ENCODE peak calls at places on chromosome 11, in four cellular contexts. X is GM23338, O is esophagus squamous epithelium, F is GM23248. R is an unnamed sample.
A peak's percentile ranks its signal among the peaks of the same experiment; 100 is the strongest.

GRCh38 chr11:89381094-89381493 is 110.1 kb downstream of the NOX4 start:
- DNase-seq in O (no peak), F (peak; percentile 93), X (peak; percentile 17), R (peak; percentile 21)

GRCh38 chr11:86116386-86116726 is 47.5 kb upstream of the PICALM start:
- DNase-seq in F (peak; percentile 90), X (no peak), O (no peak), R (no peak)

GRCh38 chr11:33897761-33898403 is 6.0 kb upstream of the LMO2 start:
- DNase-seq in F (peak; percentile 42), X (no peak), O (no peak), R (no peak)

GRCh38 chr11:61004037-61004641 is 32.7 kb downstream of the CD6 start:
- DNase-seq in O (no peak), F (no peak), X (no peak), R (no peak)

GRCh38 chr11:26753738-26754504 is 32.1 kb upstream of the SLC5A12 start:
- DNase-seq in O (no peak), X (peak; percentile 84), F (peak; percentile 83), R (peak; percentile 7)

GRCh38 chr11:65642014-65642671 is 4.2 kb downstream of the SIPA1 start:
- DNase-seq in X (peak; percentile 95), F (no peak), O (no peak), R (no peak)

GRCh38 chr11:26473216-26474194 is 98.6 kb downstream of the MUC15 start:
- DNase-seq in X (no peak), F (no peak), O (no peak), R (no peak)

GRCh38 chr11:12702999-12703453 is 28.8 kb downstream of the TEAD1 start:
- DNase-seq in O (no peak), X (no peak), F (no peak), R (no peak)

GRCh38 chr11:67445515-67445914 is 2.2 kb upstream of the CORO1B start:
- DNase-seq in X (no peak), F (no peak), O (no peak), R (no peak)

GRCh38 chr11:122421684-122422083 is 233.8 kb upstream of the UBASH3B start:
- DNase-seq in X (no peak), O (no peak), F (no peak), R (no peak)

GRCh38 chr11:6703247-6704063 is 20.3 kb upstream of the MRPL17 start:
- DNase-seq in O (no peak), X (peak; percentile 78), F (peak; percentile 88), R (no peak)

GRCh38 chr11:70415642-70416395 is 17.5 kb downstream of the CTTN start:
- DNase-seq in X (no peak), O (no peak), F (peak; percentile 43), R (no peak)

GRCh38 chr11:124865902-124866851 is 945 bp downstream of the ROBO3 start:
- DNase-seq in X (peak; percentile 69), F (peak; percentile 75), O (no peak), R (no peak)

GRCh38 chr11:116202922-116203321 is 569.9 kb downstream of the BUD13 start:
- DNase-seq in X (no peak), F (no peak), O (no peak), R (no peak)

GRCh38 chr11:11521306-11522002 is 100.4 kb downstream of the GALNT18 start:
- DNase-seq in X (no peak), O (no peak), F (no peak), R (no peak)

GRCh38 chr11:7485136-7485853 is at the start of gene OLFML1:
- DNase-seq in O (no peak), X (no peak), F (peak; percentile 38), R (no peak)

GRCh38 chr11:96205460-96205809 is 137.6 kb downstream of the MAML2 start:
- DNase-seq in O (no peak), F (peak; percentile 51), X (no peak), R (no peak)

GRCh38 chr11:84419576-84419975 is 1133.4 kb upstream of the CCDC90B start:
- DNase-seq in X (no peak), O (no peak), F (no peak), R (no peak)
- H3K27ac ChIP-seq in X (no peak overlapping the region), O (no peak overlapping the region), F (no peak overlapping the region), R (no peak overlapping the region)

GRCh38 chr11:16926868-16927267 is 87.3 kb downstream of the PLEKHA7 start:
- DNase-seq in O (no peak), X (peak; percentile 56), F (no peak), R (no peak)

GRCh38 chr11:16924826-16925494 is 89.3 kb downstream of the PLEKHA7 start:
- DNase-seq in X (peak; percentile 86), O (no peak), F (peak; percentile 40), R (no peak)

GRCh38 chr11:16924462-16924825 is 89.8 kb downstream of the PLEKHA7 start:
- DNase-seq in F (no peak), X (no peak), O (no peak), R (no peak)

GRCh38 chr11:16923987-16924386 is 90.2 kb downstream of the PLEKHA7 start:
- DNase-seq in O (no peak), F (no peak), X (no peak), R (no peak)

GRCh38 chr11:16925495-16926065 is 88.6 kb downstream of the PLEKHA7 start:
- DNase-seq in F (peak; percentile 62), X (peak; percentile 94), O (no peak), R (no peak)
- H3K27me3 ChIP-seq in F (peaks cover 65% of the 10 kb centered on the region), X (peaks cover 56% of the 10 kb centered on the region), O (no peaks in the 10 kb centered on the region), R (no peaks in the 10 kb centered on the region)

GRCh38 chr11:62603771-62604170 is 2.1 kb upstream of the MTA2 start:
- DNase-seq in X (no peak), F (no peak), O (no peak), R (no peak)

GRCh38 chr11:62601114-62601363 is 626 bp downstream of the MTA2 start:
- DNase-seq in X (no peak), O (no peak), F (peak; percentile 55), R (no peak)

GRCh38 chr11:62603072-62603408 is 1.4 kb upstream of the MTA2 start:
- DNase-seq in O (no peak), X (peak; percentile 46), F (no peak), R (no peak)

GRCh38 chr11:62601364-62602140 is at the start of gene MTA2:
- DNase-seq in O (peak; percentile 92), X (peak; percentile 99), F (peak; percentile 99), R (peak; percentile 90)

GRCh38 chr11:62602141-62603071 is 741 bp upstream of the MTA2 start:
- DNase-seq in X (peak; percentile 73), O (no peak), F (peak; percentile 57), R (no peak)
- H3K27ac ChIP-seq in X (peak overlapping the region; percentile 95), O (peak overlapping the region; percentile 99), F (peak overlapping the region; percentile 52), R (peak overlapping the region; percentile 99)

GRCh38 chr11:111541209-111542061 is 915 bp downstream of the LAYN start:
- DNase-seq in O (no peak), F (peak; percentile 77), X (peak; percentile 78), R (peak; percentile 21)

GRCh38 chr11:111542606-111543275 is 2.2 kb downstream of the LAYN start:
- DNase-seq in X (no peak), F (no peak), O (no peak), R (no peak)

GRCh38 chr11:111540114-111540920 is at the start of gene LAYN:
- DNase-seq in X (peak; percentile 81), F (peak; percentile 89), O (no peak), R (peak; percentile 12)

GRCh38 chr11:111539426-111540113 is 950 bp upstream of the LAYN start:
- DNase-seq in O (no peak), X (no peak), F (no peak), R (no peak)

DNA sequence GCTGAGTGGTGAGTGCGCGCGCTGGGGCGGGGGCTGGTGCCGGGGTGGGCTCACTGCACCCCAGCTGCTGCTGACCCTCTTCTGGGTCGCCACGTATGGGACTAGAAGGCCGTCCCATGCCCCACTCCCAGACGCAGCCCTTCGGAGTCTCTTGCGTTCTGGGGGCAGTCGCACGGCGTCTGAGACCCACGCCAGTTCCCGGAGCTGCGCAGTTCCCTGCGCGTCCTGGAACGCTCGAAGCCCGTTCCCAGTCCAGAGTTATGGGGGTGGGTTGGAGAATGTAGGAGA is 345 bp downstream of the LAYN start:
- DNase-seq in X (no peak), O (no peak), F (no peak), R (no peak)
- H3K27me3 ChIP-seq in X (peaks cover 59% of the 10 kb centered on the region), O (peaks cover 6% of the 10 kb centered on the region), F (no peaks in the 10 kb centered on the region), R (no peaks in the 10 kb centered on the region)

DNA sequence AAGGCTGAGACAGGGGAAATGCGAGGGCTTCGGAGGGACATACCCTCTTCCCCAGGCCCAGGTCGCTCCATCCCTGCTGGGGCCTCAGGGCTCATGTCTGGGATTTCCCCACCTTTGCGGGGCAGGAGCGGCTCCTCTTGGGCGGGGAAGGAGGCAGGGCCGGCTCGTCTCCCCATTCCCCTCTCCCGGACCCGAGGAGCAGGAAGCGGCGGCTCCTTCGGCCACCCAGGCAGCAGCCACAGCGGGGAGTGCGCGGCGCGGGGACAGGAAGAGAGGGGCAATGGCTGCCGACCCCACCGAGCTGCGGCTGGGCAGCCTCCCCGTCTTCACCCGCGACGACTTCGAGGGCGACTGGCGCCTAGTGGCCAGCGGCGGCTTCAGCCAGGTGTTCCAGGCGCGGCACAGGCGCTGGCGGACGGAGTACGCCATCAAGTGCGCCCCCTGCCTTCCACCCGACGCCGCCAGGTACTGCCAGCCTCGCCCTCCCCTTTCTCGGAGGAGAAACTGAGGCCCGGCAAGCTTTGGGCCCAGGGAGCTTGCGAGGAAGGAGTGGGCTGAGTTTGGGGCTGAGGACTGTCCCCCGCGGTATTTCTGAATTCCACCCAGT is at the start of gene ANKK1:
- DNase-seq in O (no peak), X (peak; percentile 84), F (no peak), R (no peak)
- H3K27ac ChIP-seq in O (no peak within 1 kb of the TSS), X (no peak within 1 kb of the TSS), F (no peak within 1 kb of the TSS), R (no peak within 1 kb of the TSS)

GRCh38 chr11:118143661-118144185 is 8.9 kb downstream of the SCN4B start:
- DNase-seq in O (no peak), X (no peak), F (no peak), R (no peak)
- H3K27me3 ChIP-seq in O (no peaks in the 10 kb centered on the region), X (peaks cover 56% of the 10 kb centered on the region), F (peaks cover 48% of the 10 kb centered on the region), R (no peaks in the 10 kb centered on the region)

R was measured in thoracic aorta.